ENCODE peak calls at places on chromosomes 6 and 20, in five cellular contexts. One of them, this sample, is unnamed. For H3K4me1, the result is how much of the 10 kb centered on the place peaks cover.

GRCh38 chr6:79070206-79070825 is 7.7 kb downstream of the PHIP start:
- DNase-seq in stomach: no peak
- DNase-seq in H1: no peak
- DNase-seq in HCT116: no peak
- DNase-seq in endothelial cell of umbilical vein: peak
- DNase-seq in this sample: no peak

GRCh38 chr20:43948455-43948854 is 33.8 kb downstream of the TOX2 start:
- DNase-seq in stomach: no peak
- DNase-seq in H1: no peak
- DNase-seq in HCT116: no peak
- DNase-seq in endothelial cell of umbilical vein: no peak
- DNase-seq in this sample: no peak

GRCh38 chr20:59006864-59007757 is at the start of gene CTSZ:
- DNase-seq in stomach: peak
- DNase-seq in H1: peak
- DNase-seq in HCT116: no peak
- DNase-seq in endothelial cell of umbilical vein: peak
- DNase-seq in this sample: no peak

GRCh38 chr6:1312444-1313363 is 806 bp downstream of the FOXQ1 start:
- DNase-seq in stomach: no peak
- DNase-seq in H1: peak
- DNase-seq in HCT116: no peak
- DNase-seq in endothelial cell of umbilical vein: no peak
- DNase-seq in this sample: no peak

GRCh38 chr6:26273673-26274595 is 91.1 kb upstream of the BTN3A2 start:
- DNase-seq in stomach: no peak
- DNase-seq in H1: no peak
- DNase-seq in HCT116: no peak
- DNase-seq in endothelial cell of umbilical vein: peak
- DNase-seq in this sample: no peak

GRCh38 chr6:144294016-144294415 is 8.9 kb downstream of the UTRN start:
- DNase-seq in stomach: no peak
- DNase-seq in H1: no peak
- DNase-seq in HCT116: no peak
- DNase-seq in endothelial cell of umbilical vein: peak
- DNase-seq in this sample: no peak

GRCh38 chr20:15673206-15673605 is 900.0 kb downstream of the KIF16B start:
- DNase-seq in stomach: no peak
- DNase-seq in H1: no peak
- DNase-seq in HCT116: no peak
- DNase-seq in endothelial cell of umbilical vein: peak
- DNase-seq in this sample: no peak

GRCh38 chr20:43389839-43390626 is 67.7 kb upstream of the SRSF6 start:
- DNase-seq in stomach: no peak
- DNase-seq in H1: peak
- DNase-seq in HCT116: no peak
- DNase-seq in endothelial cell of umbilical vein: no peak
- DNase-seq in this sample: no peak

GRCh38 chr20:13554076-13554475 is 84.7 kb downstream of the TASP1 start:
- DNase-seq in stomach: no peak
- DNase-seq in H1: no peak
- DNase-seq in HCT116: no peak
- DNase-seq in endothelial cell of umbilical vein: no peak
- DNase-seq in this sample: no peak

GRCh38 chr6:140594806-140595128 is 1220.3 kb upstream of the CITED2 start:
- DNase-seq in stomach: no peak
- DNase-seq in H1: no peak
- DNase-seq in HCT116: no peak
- DNase-seq in endothelial cell of umbilical vein: no peak
- DNase-seq in this sample: no peak

GRCh38 chr6:31677955-31678354 is 2.9 kb downstream of the LY6G5C start:
- DNase-seq in stomach: no peak
- DNase-seq in H1: no peak
- DNase-seq in HCT116: no peak
- DNase-seq in endothelial cell of umbilical vein: no peak
- DNase-seq in this sample: no peak

GRCh38 chr6:31680226-31680840 is 534 bp downstream of the LY6G5C start:
- DNase-seq in stomach: no peak
- DNase-seq in H1: no peak
- DNase-seq in HCT116: no peak
- DNase-seq in endothelial cell of umbilical vein: no peak
- DNase-seq in this sample: no peak

GRCh38 chr6:31676322-31676903 is 4.5 kb downstream of the LY6G5C start:
- DNase-seq in stomach: no peak
- DNase-seq in H1: no peak
- DNase-seq in HCT116: no peak
- DNase-seq in endothelial cell of umbilical vein: no peak
- DNase-seq in this sample: no peak

GRCh38 chr6:31680841-31681671 is at the start of gene LY6G5C:
- DNase-seq in stomach: peak
- DNase-seq in H1: peak
- DNase-seq in HCT116: peak
- DNase-seq in endothelial cell of umbilical vein: peak
- DNase-seq in this sample: peak

DNA sequence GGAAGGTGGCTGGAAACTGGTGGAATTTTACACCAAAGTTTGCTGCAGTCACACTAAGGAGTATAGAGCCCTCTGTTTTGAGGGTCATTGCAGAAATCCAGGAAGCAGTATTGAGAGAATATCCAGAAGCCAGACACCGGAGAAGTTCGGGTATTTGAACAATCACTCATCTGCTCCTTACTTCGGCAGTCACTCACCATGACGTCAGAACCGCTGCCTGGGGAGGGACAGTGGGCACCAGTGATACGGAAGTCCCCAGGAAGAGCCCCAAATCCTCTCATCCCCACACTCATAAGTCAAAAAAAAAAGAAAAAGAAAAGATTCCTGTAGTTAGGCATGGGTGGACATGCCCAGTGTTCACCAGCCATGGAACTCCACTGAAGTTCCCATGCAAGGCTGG is 4.0 kb downstream of the LY6G5C start:
- DNase-seq in stomach: no peak
- DNase-seq in H1: no peak
- DNase-seq in HCT116: no peak
- DNase-seq in endothelial cell of umbilical vein: no peak
- DNase-seq in this sample: no peak
- TF ChIP-seq POLR2A in stomach: no peak
- TF ChIP-seq POLR2A in H1: no peak
- TF ChIP-seq POLR2A in HCT116: no peak
- TF ChIP-seq POLR2A in endothelial cell of umbilical vein: no peak
- TF ChIP-seq POLR2A in this sample: no peak

DNA sequence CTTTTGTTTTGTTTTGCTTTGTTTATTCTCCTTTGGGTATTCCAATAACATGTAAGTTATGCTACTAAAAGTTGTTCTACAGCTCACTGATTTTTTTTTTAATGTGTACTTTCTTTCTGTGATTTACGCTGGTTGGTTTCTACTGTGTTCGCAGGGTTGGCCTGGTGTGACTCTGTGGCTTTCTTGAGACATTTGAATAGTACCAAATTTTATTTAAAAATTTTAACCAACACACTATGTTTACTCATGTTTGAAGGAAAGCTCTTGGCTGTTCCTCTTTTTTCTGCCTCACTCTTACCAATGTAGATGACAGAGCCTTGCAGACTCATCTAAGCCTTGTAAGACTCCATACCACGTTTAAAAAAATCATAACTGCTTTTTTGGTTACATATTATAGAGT is 1784.9 kb upstream of the DEFB115 start:
- DNase-seq in stomach: no peak
- DNase-seq in H1: no peak
- DNase-seq in HCT116: no peak
- DNase-seq in endothelial cell of umbilical vein: no peak
- DNase-seq in this sample: no peak
- H3K4me1 ChIP-seq in stomach: under half
- H3K4me1 ChIP-seq in H1: under half
- H3K4me1 ChIP-seq in HCT116: under half
- H3K4me1 ChIP-seq in endothelial cell of umbilical vein: under half
- H3K4me1 ChIP-seq in this sample: under half

DNA sequence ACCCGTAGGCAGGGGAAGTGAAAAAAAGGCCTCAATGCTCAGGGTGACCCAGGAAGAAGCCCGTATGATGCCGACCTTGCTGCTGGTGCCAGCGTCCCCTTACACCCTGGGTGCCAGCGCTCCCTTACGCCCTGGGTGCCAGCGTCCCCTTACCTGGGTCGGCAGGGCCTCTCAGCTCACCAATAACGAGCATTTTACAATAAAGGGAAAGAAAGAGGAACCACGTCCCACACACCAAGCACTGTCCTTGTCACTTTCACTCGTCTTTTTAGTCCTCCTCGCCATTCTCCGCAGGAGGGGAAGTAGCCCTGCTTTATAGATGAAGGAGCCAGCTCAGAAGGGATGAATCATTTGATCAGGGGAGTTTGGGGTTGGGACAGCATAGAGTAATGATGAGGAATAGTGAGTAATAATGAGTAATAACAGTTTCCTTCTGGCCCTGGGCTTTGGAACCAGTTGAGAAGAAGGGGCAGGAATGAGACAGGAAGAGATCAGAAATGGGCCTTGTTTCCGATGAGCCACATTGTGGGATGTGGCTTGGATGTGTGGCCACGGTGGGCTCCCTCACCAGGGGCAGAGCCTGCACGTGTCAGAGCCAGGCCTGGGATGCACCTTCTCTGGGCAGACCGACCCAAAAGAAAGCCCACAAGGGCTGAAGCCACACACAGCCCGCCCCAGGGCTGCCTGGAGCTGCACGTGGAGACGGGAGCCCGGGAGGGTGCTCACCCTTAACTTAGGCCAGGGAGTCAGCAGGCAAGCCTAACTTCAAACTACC is 75.7 kb downstream of the SYNJ2 start:
- DNase-seq in stomach: no peak
- DNase-seq in H1: no peak
- DNase-seq in HCT116: peak
- DNase-seq in endothelial cell of umbilical vein: peak
- DNase-seq in this sample: no peak
- TF ChIP-seq POLR2AphosphoS5 in stomach: no peak
- TF ChIP-seq POLR2AphosphoS5 in H1: no peak
- TF ChIP-seq POLR2AphosphoS5 in HCT116: peak
- TF ChIP-seq POLR2AphosphoS5 in endothelial cell of umbilical vein: peak
- TF ChIP-seq POLR2AphosphoS5 in this sample: no peak

DNA sequence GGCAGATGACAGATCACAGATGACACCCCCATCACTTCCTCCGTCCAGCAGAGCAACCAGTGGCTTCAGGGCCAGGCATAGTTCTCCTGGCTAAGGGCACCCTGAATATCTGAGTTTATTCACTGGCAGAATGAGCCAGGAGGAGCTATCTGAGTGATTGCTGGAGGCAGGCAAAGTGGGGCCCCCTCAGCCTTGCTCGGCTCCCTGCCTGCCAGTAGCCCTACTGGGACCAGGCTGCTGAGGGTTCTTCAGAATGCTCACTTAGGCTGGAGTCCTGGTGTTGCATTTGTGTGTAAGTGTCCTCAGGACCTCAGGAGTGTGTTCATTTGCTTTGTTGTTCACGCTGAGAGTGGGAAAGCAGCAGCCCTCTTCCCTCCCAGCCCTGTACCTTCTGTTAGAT is 31.2 kb downstream of the CHMP4B start:
- DNase-seq in stomach: no peak
- DNase-seq in H1: no peak
- DNase-seq in HCT116: no peak
- DNase-seq in endothelial cell of umbilical vein: no peak
- DNase-seq in this sample: no peak
- TF ChIP-seq POLR2A in stomach: no peak
- TF ChIP-seq POLR2A in H1: no peak
- TF ChIP-seq POLR2A in HCT116: no peak
- TF ChIP-seq POLR2A in endothelial cell of umbilical vein: no peak
- TF ChIP-seq POLR2A in this sample: no peak

GRCh38 chr6:125940691-125941090 is 15.9 kb upstream of the HINT3 start:
- DNase-seq in stomach: no peak
- DNase-seq in H1: no peak
- DNase-seq in HCT116: no peak
- DNase-seq in endothelial cell of umbilical vein: no peak
- DNase-seq in this sample: no peak
- H3K4me1 ChIP-seq in stomach: under half
- H3K4me1 ChIP-seq in H1: under half
- H3K4me1 ChIP-seq in HCT116: under half
- H3K4me1 ChIP-seq in endothelial cell of umbilical vein: under half
- H3K4me1 ChIP-seq in this sample: under half

GRCh38 chr6:89298680-89299450 is 16.2 kb downstream of the GABRR2 start:
- DNase-seq in stomach: no peak
- DNase-seq in H1: no peak
- DNase-seq in HCT116: peak
- DNase-seq in endothelial cell of umbilical vein: peak
- DNase-seq in this sample: no peak

GRCh38 chr6:89295981-89296380 is 19.1 kb downstream of the GABRR2 start:
- DNase-seq in stomach: no peak
- DNase-seq in H1: no peak
- DNase-seq in HCT116: no peak
- DNase-seq in endothelial cell of umbilical vein: no peak
- DNase-seq in this sample: no peak

GRCh38 chr6:89299451-89299850 is 15.6 kb downstream of the GABRR2 start:
- DNase-seq in stomach: no peak
- DNase-seq in H1: no peak
- DNase-seq in HCT116: peak
- DNase-seq in endothelial cell of umbilical vein: peak
- DNase-seq in this sample: no peak

GRCh38 chr6:89301586-89302194 is 13.4 kb downstream of the GABRR2 start:
- DNase-seq in stomach: no peak
- DNase-seq in H1: no peak
- DNase-seq in HCT116: no peak
- DNase-seq in endothelial cell of umbilical vein: no peak
- DNase-seq in this sample: no peak

GRCh38 chr6:89297695-89298351 is 17.3 kb downstream of the GABRR2 start:
- DNase-seq in stomach: peak
- DNase-seq in H1: no peak
- DNase-seq in HCT116: peak
- DNase-seq in endothelial cell of umbilical vein: peak
- DNase-seq in this sample: peak
- TF ChIP-seq POLR2AphosphoS5 in stomach: no peak
- TF ChIP-seq POLR2AphosphoS5 in H1: no peak
- TF ChIP-seq POLR2AphosphoS5 in HCT116: peak
- TF ChIP-seq POLR2AphosphoS5 in endothelial cell of umbilical vein: peak
- TF ChIP-seq POLR2AphosphoS5 in this sample: peak

This sample was measured in breast epithelium.